ENCODE peak calls at places on chromosomes 12 and 14, in four cellular contexts. D is GM19239; E is activated CD8-positive, alpha-beta memory T cell treated with anti-CD3 and anti-CD28 coated beads, Interleukin-2, amount 50 U/mL, for 4 hours; J is D341Med. B is an unnamed sample.

GRCh38 chr12:19507823-19508222 is 68.5 kb downstream of the AEBP2 start:
- DNase-seq in E (no peak), D (no peak), J (no peak), B (no peak)

GRCh38 chr14:55098561-55098898 is 30.5 kb upstream of the LGALS3 start:
- DNase-seq in D (no peak), E (no peak), J (no peak), B (no peak)

GRCh38 chr14:75223664-75224154 is 47.3 kb upstream of the TMED10 start:
- DNase-seq in E (no peak), J (no peak), D (no peak), B (peak)

GRCh38 chr14:89973234-89973823 is 17.6 kb downstream of the TDP1 start:
- DNase-seq in J (peak), E (peak), D (no peak), B (peak)

GRCh38 chr12:46354799-46355194 is 17.8 kb downstream of the SLC38A2 start:
- DNase-seq in E (no peak), J (peak), D (no peak), B (no peak)

GRCh38 chr12:31482816-31483215 is 108.1 kb downstream of the DENND5B start:
- DNase-seq in D (no peak), E (no peak), J (no peak), B (no peak)

GRCh38 chr12:68483592-68484373 is 126.9 kb upstream of the RAP1B start:
- DNase-seq in D (no peak), E (no peak), J (no peak), B (no peak)

GRCh38 chr14:55240526-55241178 is 30.6 kb upstream of the FBXO34 start:
- DNase-seq in D (no peak), J (no peak), E (no peak), B (no peak)

GRCh38 chr12:75974323-75975273 is 57.0 kb downstream of the PHLDA1 start:
- DNase-seq in D (no peak), J (peak), E (no peak), B (no peak)

GRCh38 chr12:94513527-94513926 is 53.9 kb upstream of the CEP83 start:
- DNase-seq in J (no peak), E (no peak), D (no peak), B (no peak)

B was measured in mucosa of gallbladder.